ENCODE peak calls at places on chromosome 21, in seven cellular contexts. One of them, this sample, is unnamed.

GRCh38 chr21:34834307-34834706 is 165.5 kb downstream of the CLIC6 start:
- DNase-seq in mucosa of descending colon: no peak
- DNase-seq in HFFc6: no peak
- DNase-seq in astrocyte of the spinal cord: no peak
- DNase-seq in cardiac muscle cell: no peak
- DNase-seq in fibroblast of the aortic adventitia: no peak
- DNase-seq in lower lobe of right lung: no peak
- DNase-seq in this sample: no peak

GRCh38 chr21:40546657-40547056 is 300.3 kb downstream of the DSCAM start:
- DNase-seq in mucosa of descending colon: no peak
- DNase-seq in HFFc6: no peak
- DNase-seq in astrocyte of the spinal cord: no peak
- DNase-seq in cardiac muscle cell: no peak
- DNase-seq in fibroblast of the aortic adventitia: no peak
- DNase-seq in lower lobe of right lung: no peak
- DNase-seq in this sample: no peak

GRCh38 chr21:37041706-37042271 is 31.1 kb downstream of the PIGP start:
- DNase-seq in mucosa of descending colon: no peak
- DNase-seq in HFFc6: no peak
- DNase-seq in astrocyte of the spinal cord: no peak
- DNase-seq in cardiac muscle cell: no peak
- DNase-seq in fibroblast of the aortic adventitia: no peak
- DNase-seq in lower lobe of right lung: no peak
- DNase-seq in this sample: no peak

GRCh38 chr21:34557261-34557660 is 45.3 kb upstream of the KCNE1 start:
- DNase-seq in mucosa of descending colon: no peak
- DNase-seq in HFFc6: no peak
- DNase-seq in astrocyte of the spinal cord: no peak
- DNase-seq in cardiac muscle cell: no peak
- DNase-seq in fibroblast of the aortic adventitia: no peak
- DNase-seq in lower lobe of right lung: no peak
- DNase-seq in this sample: no peak

GRCh38 chr21:35597750-35598339 is 462.5 kb downstream of the SETD4 start:
- DNase-seq in mucosa of descending colon: no peak
- DNase-seq in HFFc6: no peak
- DNase-seq in astrocyte of the spinal cord: no peak
- DNase-seq in cardiac muscle cell: no peak
- DNase-seq in fibroblast of the aortic adventitia: no peak
- DNase-seq in lower lobe of right lung: no peak
- DNase-seq in this sample: no peak

GRCh38 chr21:17491716-17492414 is 21.0 kb upstream of the CXADR start:
- DNase-seq in mucosa of descending colon: no peak
- DNase-seq in HFFc6: peak
- DNase-seq in astrocyte of the spinal cord: peak
- DNase-seq in cardiac muscle cell: no peak
- DNase-seq in fibroblast of the aortic adventitia: peak
- DNase-seq in lower lobe of right lung: no peak
- DNase-seq in this sample: peak

GRCh38 chr21:34181418-34181817 is 108.0 kb downstream of the MRPS6 start:
- DNase-seq in mucosa of descending colon: no peak
- DNase-seq in HFFc6: no peak
- DNase-seq in astrocyte of the spinal cord: no peak
- DNase-seq in cardiac muscle cell: no peak
- DNase-seq in fibroblast of the aortic adventitia: no peak
- DNase-seq in lower lobe of right lung: no peak
- DNase-seq in this sample: no peak

GRCh38 chr21:35002879-35003722 is 46.0 kb downstream of the RUNX1 start:
- DNase-seq in mucosa of descending colon: no peak
- DNase-seq in HFFc6: peak
- DNase-seq in astrocyte of the spinal cord: peak
- DNase-seq in cardiac muscle cell: no peak
- DNase-seq in fibroblast of the aortic adventitia: peak
- DNase-seq in lower lobe of right lung: no peak
- DNase-seq in this sample: no peak

GRCh38 chr21:17777321-17777720 is 41.8 kb downstream of the C21orf91 start:
- DNase-seq in mucosa of descending colon: no peak
- DNase-seq in HFFc6: no peak
- DNase-seq in astrocyte of the spinal cord: no peak
- DNase-seq in cardiac muscle cell: no peak
- DNase-seq in fibroblast of the aortic adventitia: no peak
- DNase-seq in lower lobe of right lung: no peak
- DNase-seq in this sample: peak

GRCh38 chr21:34808569-34809204 is 139.9 kb downstream of the CLIC6 start:
- DNase-seq in mucosa of descending colon: no peak
- DNase-seq in HFFc6: peak
- DNase-seq in astrocyte of the spinal cord: peak
- DNase-seq in cardiac muscle cell: no peak
- DNase-seq in fibroblast of the aortic adventitia: peak
- DNase-seq in lower lobe of right lung: no peak
- DNase-seq in this sample: no peak

GRCh38 chr21:34336756-34337391 is 26.9 kb upstream of the KCNE2 start:
- DNase-seq in mucosa of descending colon: no peak
- DNase-seq in HFFc6: no peak
- DNase-seq in astrocyte of the spinal cord: peak
- DNase-seq in cardiac muscle cell: no peak
- DNase-seq in fibroblast of the aortic adventitia: peak
- DNase-seq in lower lobe of right lung: no peak
- DNase-seq in this sample: no peak

GRCh38 chr21:15023782-15024181 is 41.0 kb downstream of the NRIP1 start:
- DNase-seq in mucosa of descending colon: no peak
- DNase-seq in HFFc6: peak
- DNase-seq in astrocyte of the spinal cord: no peak
- DNase-seq in cardiac muscle cell: no peak
- DNase-seq in fibroblast of the aortic adventitia: no peak
- DNase-seq in lower lobe of right lung: no peak
- DNase-seq in this sample: no peak

GRCh38 chr21:15027056-15027455 is 37.7 kb downstream of the NRIP1 start:
- DNase-seq in mucosa of descending colon: no peak
- DNase-seq in HFFc6: no peak
- DNase-seq in astrocyte of the spinal cord: no peak
- DNase-seq in cardiac muscle cell: no peak
- DNase-seq in fibroblast of the aortic adventitia: no peak
- DNase-seq in lower lobe of right lung: no peak
- DNase-seq in this sample: no peak

GRCh38 chr21:15020797-15021196 is 44.0 kb downstream of the NRIP1 start:
- DNase-seq in mucosa of descending colon: no peak
- DNase-seq in HFFc6: no peak
- DNase-seq in astrocyte of the spinal cord: no peak
- DNase-seq in cardiac muscle cell: no peak
- DNase-seq in fibroblast of the aortic adventitia: no peak
- DNase-seq in lower lobe of right lung: no peak
- DNase-seq in this sample: no peak

GRCh38 chr21:15026370-15026769 is 38.4 kb downstream of the NRIP1 start:
- DNase-seq in mucosa of descending colon: no peak
- DNase-seq in HFFc6: no peak
- DNase-seq in astrocyte of the spinal cord: no peak
- DNase-seq in cardiac muscle cell: no peak
- DNase-seq in fibroblast of the aortic adventitia: no peak
- DNase-seq in lower lobe of right lung: no peak
- DNase-seq in this sample: no peak

GRCh38 chr21:15022608-15023261 is 42.1 kb downstream of the NRIP1 start:
- DNase-seq in mucosa of descending colon: no peak
- DNase-seq in HFFc6: peak
- DNase-seq in astrocyte of the spinal cord: no peak
- DNase-seq in cardiac muscle cell: no peak
- DNase-seq in fibroblast of the aortic adventitia: peak
- DNase-seq in lower lobe of right lung: no peak
- DNase-seq in this sample: no peak
- TF ChIP-seq CTCF in mucosa of descending colon: no peak
- TF ChIP-seq CTCF in HFFc6: peak
- TF ChIP-seq CTCF in astrocyte of the spinal cord: no peak
- TF ChIP-seq CTCF in cardiac muscle cell: no peak
- TF ChIP-seq CTCF in fibroblast of the aortic adventitia: peak
- TF ChIP-seq CTCF in lower lobe of right lung: no peak
- TF ChIP-seq CTCF in this sample: no peak

DNA sequence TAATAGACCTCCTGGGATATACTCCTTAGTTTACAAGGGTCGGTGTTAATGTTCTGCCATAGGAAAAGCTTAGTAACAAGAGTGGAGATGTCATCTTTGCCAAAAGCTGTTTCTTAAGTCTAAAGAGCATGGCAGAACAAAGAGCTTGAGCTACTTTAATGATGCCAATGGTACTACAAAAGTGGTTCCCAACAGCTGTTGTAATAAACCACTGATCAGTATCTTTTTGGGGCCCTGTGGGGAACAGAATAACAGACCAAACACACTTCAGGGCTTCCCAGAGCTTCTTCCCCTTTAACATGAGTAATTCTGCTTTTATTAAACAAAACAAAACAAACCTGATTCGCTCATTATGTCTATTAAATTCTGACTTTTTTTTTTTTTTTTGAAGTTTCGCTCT is 116.2 kb downstream of the NCAM2 start:
- DNase-seq in mucosa of descending colon: no peak
- DNase-seq in HFFc6: no peak
- DNase-seq in astrocyte of the spinal cord: no peak
- DNase-seq in cardiac muscle cell: no peak
- DNase-seq in fibroblast of the aortic adventitia: no peak
- DNase-seq in lower lobe of right lung: no peak
- DNase-seq in this sample: no peak
- TF ChIP-seq CTCF in mucosa of descending colon: no peak
- TF ChIP-seq CTCF in HFFc6: no peak
- TF ChIP-seq CTCF in astrocyte of the spinal cord: no peak
- TF ChIP-seq CTCF in cardiac muscle cell: no peak
- TF ChIP-seq CTCF in fibroblast of the aortic adventitia: no peak
- TF ChIP-seq CTCF in lower lobe of right lung: no peak
- TF ChIP-seq CTCF in this sample: no peak

DNA sequence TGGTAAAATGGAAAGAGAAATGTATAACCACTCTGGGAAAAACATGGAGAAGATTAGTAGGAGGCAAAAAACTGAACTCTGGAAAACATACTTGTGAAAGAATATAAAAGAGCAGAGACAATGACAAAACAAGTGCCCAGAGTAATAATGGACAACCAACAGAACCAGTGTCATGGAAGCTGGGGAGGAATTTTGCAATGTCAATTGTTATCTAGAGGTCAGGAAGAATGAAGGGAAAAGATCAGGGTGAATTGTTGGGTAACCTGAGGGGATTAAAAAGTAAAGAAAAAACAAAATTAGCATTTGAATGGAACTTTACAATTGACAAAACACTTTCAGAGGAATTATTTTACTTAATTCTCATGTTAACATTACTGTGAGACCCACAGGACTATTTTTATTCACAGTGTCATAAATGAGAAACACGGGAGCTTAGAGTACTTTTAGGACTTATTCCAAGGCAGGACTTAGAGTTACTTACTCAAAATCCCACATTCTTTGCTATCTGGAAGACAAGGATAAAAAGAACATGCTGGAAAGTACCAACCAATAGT is 19.4 kb downstream of the JAM2 start:
- DNase-seq in mucosa of descending colon: no peak
- DNase-seq in HFFc6: no peak
- DNase-seq in astrocyte of the spinal cord: no peak
- DNase-seq in cardiac muscle cell: no peak
- DNase-seq in fibroblast of the aortic adventitia: no peak
- DNase-seq in lower lobe of right lung: no peak
- DNase-seq in this sample: no peak
- TF ChIP-seq CTCF in mucosa of descending colon: no peak
- TF ChIP-seq CTCF in HFFc6: no peak
- TF ChIP-seq CTCF in astrocyte of the spinal cord: no peak
- TF ChIP-seq CTCF in cardiac muscle cell: no peak
- TF ChIP-seq CTCF in fibroblast of the aortic adventitia: no peak
- TF ChIP-seq CTCF in lower lobe of right lung: no peak
- TF ChIP-seq CTCF in this sample: no peak

DNA sequence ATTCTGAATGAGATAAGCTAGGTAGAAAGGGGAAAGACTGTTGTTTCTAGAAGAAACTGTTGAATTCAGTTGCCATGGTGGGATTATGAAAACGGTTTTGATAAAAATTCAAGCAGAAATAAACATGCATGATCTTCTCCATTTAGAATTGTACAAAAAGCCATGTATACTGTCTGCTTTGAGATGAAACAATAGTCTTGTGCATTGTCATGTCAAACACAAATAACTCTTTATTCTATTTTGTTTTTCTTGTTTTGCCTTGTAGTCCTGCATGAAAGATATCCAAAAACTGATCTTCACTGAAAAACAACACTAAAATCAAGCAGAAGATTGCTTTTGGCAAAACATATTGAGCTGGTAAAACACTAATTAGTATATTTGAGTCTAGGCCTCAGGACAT is 659.9 kb downstream of the LTN1 start:
- DNase-seq in mucosa of descending colon: no peak
- DNase-seq in HFFc6: no peak
- DNase-seq in astrocyte of the spinal cord: no peak
- DNase-seq in cardiac muscle cell: no peak
- DNase-seq in fibroblast of the aortic adventitia: no peak
- DNase-seq in lower lobe of right lung: no peak
- DNase-seq in this sample: no peak
- TF ChIP-seq CTCF in mucosa of descending colon: no peak
- TF ChIP-seq CTCF in HFFc6: no peak
- TF ChIP-seq CTCF in astrocyte of the spinal cord: no peak
- TF ChIP-seq CTCF in cardiac muscle cell: no peak
- TF ChIP-seq CTCF in fibroblast of the aortic adventitia: no peak
- TF ChIP-seq CTCF in lower lobe of right lung: no peak
- TF ChIP-seq CTCF in this sample: no peak

DNA sequence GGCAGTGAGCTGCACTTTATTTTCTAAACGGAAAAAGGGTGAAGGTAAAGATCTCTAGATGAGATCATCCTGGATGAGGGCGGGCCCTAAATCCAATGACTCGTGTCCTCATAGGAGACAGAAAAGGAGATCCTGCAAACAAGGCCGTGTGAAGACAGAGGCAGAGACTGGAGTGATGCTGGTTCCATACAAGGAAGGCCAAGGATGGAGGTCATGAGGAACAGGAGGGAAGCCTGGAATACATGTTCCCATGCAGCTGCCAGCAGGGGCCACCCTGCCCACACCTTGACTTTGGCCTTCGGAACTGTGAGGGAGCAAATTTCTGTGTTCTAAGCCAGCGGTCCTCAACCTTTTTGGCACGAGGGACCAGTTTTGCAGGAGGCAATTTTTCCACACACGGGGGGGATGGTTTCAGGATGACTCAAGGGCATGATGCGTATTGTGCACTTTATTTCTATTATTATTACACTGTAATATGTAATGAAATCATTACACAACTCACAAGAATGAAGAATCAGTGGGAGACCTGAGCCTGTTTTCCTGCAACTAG is 94.3 kb downstream of the PSMG1 start:
- DNase-seq in mucosa of descending colon: no peak
- DNase-seq in HFFc6: peak
- DNase-seq in astrocyte of the spinal cord: peak
- DNase-seq in cardiac muscle cell: no peak
- DNase-seq in fibroblast of the aortic adventitia: peak
- DNase-seq in lower lobe of right lung: no peak
- DNase-seq in this sample: peak
- TF ChIP-seq CTCF in mucosa of descending colon: no peak
- TF ChIP-seq CTCF in HFFc6: peak
- TF ChIP-seq CTCF in astrocyte of the spinal cord: peak
- TF ChIP-seq CTCF in cardiac muscle cell: peak
- TF ChIP-seq CTCF in fibroblast of the aortic adventitia: peak
- TF ChIP-seq CTCF in lower lobe of right lung: no peak
- TF ChIP-seq CTCF in this sample: peak

This sample was measured in PC-3.